ENCODE peak calls at places on chromosomes 6 and 20, in eight cellular contexts. S is CD8-positive, alpha-beta memory T cell; H is progenitor cell of endocrine pancreas; A is NCI-H748 treated with DMSO at 0.1 percent for 48 hours; B is amniotic stem cell; Y is Karpas-422; F is stimulated activated naive B cell treated with anti-CD40 and anti-IgM and Interleukin-4, amounts not matched to agents 10 μg/mL and 1 μg/mL and 100 μg/mL, for 72 hours; E is GM12865. L is an unnamed sample.

GRCh38 chr6:31362751-31363150 is 5.8 kb upstream of the HLA-B start:
- DNase-seq in H (no peak), F (no peak), Y (no peak), S (no peak), E (no peak), A (no peak), B (no peak), L (no peak)

GRCh38 chr6:53837875-53838806 is 43.3 kb downstream of the LRRC1 start:
- DNase-seq in F (no peak), B (no peak), H (no peak), S (no peak), Y (no peak), A (peak), E (no peak), L (no peak)

GRCh38 chr6:137390264-137390787 is 103.9 kb downstream of the OLIG3 start:
- DNase-seq in H (no peak), F (no peak), Y (no peak), S (no peak), E (no peak), A (no peak), B (no peak), L (no peak)

GRCh38 chr6:87700729-87701675 is 1.0 kb downstream of the AKIRIN2 start:
- DNase-seq in E (peak), F (no peak), B (no peak), A (peak), S (peak), Y (peak), H (peak), L (peak)

GRCh38 chr6:138229072-138229471 is 10.8 kb upstream of the PBOV1 start:
- DNase-seq in F (no peak), B (no peak), A (peak), S (no peak), Y (no peak), E (no peak), H (no peak), L (no peak)

GRCh38 chr20:33731693-33732165 is at the start of gene ZNF341:
- DNase-seq in A (peak), H (peak), E (peak), B (peak), F (peak), S (peak), Y (peak), L (peak)

GRCh38 chr6:109867009-109867969 is 110.8 kb upstream of the GPR6 start:
- DNase-seq in F (no peak), S (no peak), B (no peak), H (no peak), A (no peak), E (no peak), Y (no peak), L (no peak)

GRCh38 chr6:165119231-165120020 is 190.0 kb downstream of the C6orf118 start:
- DNase-seq in E (no peak), H (no peak), A (no peak), Y (no peak), S (no peak), F (no peak), B (no peak), L (no peak)

GRCh38 chr6:128464790-128465189 is 55.6 kb downstream of the PTPRK start:
- DNase-seq in H (no peak), A (no peak), S (no peak), B (no peak), F (no peak), E (no peak), Y (no peak), L (no peak)

GRCh38 chr6:13089296-13089994 is 238.9 kb downstream of the TBC1D7 start:
- DNase-seq in F (no peak), A (no peak), H (no peak), B (no peak), S (no peak), Y (no peak), E (no peak), L (no peak)

GRCh38 chr6:56278186-56278585 is 30.8 kb upstream of the COL21A1 start:
- DNase-seq in B (no peak), E (no peak), H (no peak), A (peak), Y (no peak), F (no peak), S (no peak), L (no peak)

GRCh38 chr20:18839507-18840247 is 26.1 kb downstream of the SCP2D1 start:
- DNase-seq in Y (no peak), S (no peak), H (no peak), A (no peak), F (no peak), B (no peak), E (no peak), L (no peak)

GRCh38 chr20:58039569-58040092 is 188.8 kb downstream of the ANKRD60 start:
- DNase-seq in H (no peak), E (no peak), A (no peak), F (no peak), B (no peak), S (no peak), Y (peak), L (no peak)

GRCh38 chr6:44225579-44226325 is 2.4 kb downstream of the SLC29A1 start:
- DNase-seq in H (no peak), B (no peak), A (no peak), F (no peak), S (no peak), Y (no peak), E (no peak), L (no peak)

GRCh38 chr6:39295538-39295937 is 18.7 kb downstream of the KCNK17 start:
- DNase-seq in B (no peak), Y (no peak), E (no peak), F (no peak), H (no peak), A (no peak), S (no peak), L (no peak)

GRCh38 chr6:110646951-110647910 is 168.0 kb downstream of the CDK19 start:
- DNase-seq in H (no peak), E (no peak), F (no peak), S (no peak), Y (no peak), B (no peak), A (no peak), L (no peak)

GRCh38 chr6:40417031-40417430 is 170.1 kb downstream of the LRFN2 start:
- DNase-seq in A (no peak), Y (no peak), H (no peak), E (no peak), S (no peak), F (no peak), B (no peak), L (no peak)

GRCh38 chr20:63733579-63734081 is 2.8 kb upstream of the LIME1 start:
- DNase-seq in A (no peak), S (no peak), Y (no peak), H (no peak), E (no peak), B (no peak), F (no peak), L (no peak)

GRCh38 chr6:149031545-149032317 is 284.9 kb downstream of the UST start:
- DNase-seq in S (peak), Y (no peak), B (no peak), A (no peak), E (peak), F (no peak), H (no peak), L (peak)

GRCh38 chr20:44488551-44488950 is 12.9 kb downstream of the TTPAL start:
- DNase-seq in S (no peak), A (no peak), F (no peak), H (no peak), B (no peak), E (no peak), Y (no peak), L (no peak)

GRCh38 chr6:130240232-130240631 is 17.5 kb upstream of the SAMD3 start:
- DNase-seq in F (no peak), H (no peak), B (peak), E (no peak), Y (no peak), S (no peak), A (no peak), L (no peak)

GRCh38 chr20:4896971-4897497 is 104.3 kb downstream of the SLC23A2 start:
- DNase-seq in Y (peak), H (no peak), S (no peak), A (no peak), F (no peak), E (peak), B (no peak), L (peak)

GRCh38 chr6:31139599-31139998 is 733 bp upstream of the PSORS1C2 start:
- DNase-seq in F (no peak), H (no peak), B (no peak), E (no peak), Y (no peak), A (no peak), S (no peak), L (no peak)

GRCh38 chr6:32947552-32948465 is 5.1 kb downstream of the HLA-DMA start:
- DNase-seq in Y (peak), H (no peak), F (no peak), S (no peak), B (no peak), A (no peak), E (peak), L (peak)

GRCh38 chr6:3231213-3232016 is 4.0 kb upstream of the TUBB2B start:
- DNase-seq in S (no peak), E (no peak), H (peak), F (no peak), A (peak), B (peak), Y (no peak), L (no peak)

GRCh38 chr6:37648465-37649330 is 49.0 kb downstream of the MDGA1 start:
- DNase-seq in A (no peak), Y (no peak), H (no peak), B (no peak), E (no peak), S (peak), F (no peak), L (peak)

GRCh38 chr20:31547017-31547675 is 32.9 kb downstream of the HM13 start:
- DNase-seq in E (peak), B (peak), Y (peak), S (peak), A (peak), F (peak), H (peak), L (peak)

GRCh38 chr6:1176595-1176994 is 135.3 kb upstream of the FOXQ1 start:
- DNase-seq in H (no peak), B (no peak), E (no peak), F (no peak), A (no peak), S (no peak), Y (no peak), L (no peak)

L was measured in activated CD4-positive, alpha-beta memory T cell treated with anti-CD3 and anti-CD28 coated beads, Interleukin-2, amount 10 ng/mL, durations not matched to agents 7 days and 5 days.